ENCODE peak calls at places on chromosomes 16 and 17, in seven cellular contexts. One of them, this sample, is unnamed.

GRCh38 chr17:4573682-4574081 is 10.6 kb upstream of the SMTNL2 start:
- DNase-seq in stomach: no peak
- DNase-seq in neural progenitor cell: no peak
- DNase-seq in Calu3: no peak
- DNase-seq in progenitor cell of endocrine pancreas: no peak
- DNase-seq in Peyer's patch: no peak
- DNase-seq in mucosa of descending colon: no peak
- DNase-seq in this sample: no peak

GRCh38 chr17:82234211-82235055 is 5.6 kb downstream of the SLC16A3 start:
- DNase-seq in Peyer's patch: no peak
- DNase-seq in Calu3: peak
- DNase-seq in neural progenitor cell: no peak
- DNase-seq in stomach: no peak
- DNase-seq in progenitor cell of endocrine pancreas: no peak
- DNase-seq in mucosa of descending colon: no peak
- DNase-seq in this sample: no peak

GRCh38 chr16:6165330-6165984 is 1067.9 kb upstream of the EEF2KMT start:
- DNase-seq in progenitor cell of endocrine pancreas: no peak
- DNase-seq in neural progenitor cell: peak
- DNase-seq in mucosa of descending colon: no peak
- DNase-seq in stomach: no peak
- DNase-seq in Peyer's patch: no peak
- DNase-seq in Calu3: no peak
- DNase-seq in this sample: no peak

GRCh38 chr17:49168706-49169105 is 36.1 kb downstream of the B4GALNT2 start:
- DNase-seq in Calu3: no peak
- DNase-seq in mucosa of descending colon: no peak
- DNase-seq in stomach: no peak
- DNase-seq in Peyer's patch: no peak
- DNase-seq in progenitor cell of endocrine pancreas: no peak
- DNase-seq in neural progenitor cell: no peak
- DNase-seq in this sample: no peak

GRCh38 chr17:51645056-51645455 is 384.7 kb downstream of the UTP18 start:
- DNase-seq in mucosa of descending colon: no peak
- DNase-seq in Peyer's patch: no peak
- DNase-seq in progenitor cell of endocrine pancreas: no peak
- DNase-seq in Calu3: no peak
- DNase-seq in neural progenitor cell: no peak
- DNase-seq in stomach: no peak
- DNase-seq in this sample: no peak

GRCh38 chr17:55770220-55770870 is 19.5 kb downstream of the PCTP start:
- DNase-seq in Calu3: no peak
- DNase-seq in Peyer's patch: no peak
- DNase-seq in progenitor cell of endocrine pancreas: no peak
- DNase-seq in neural progenitor cell: peak
- DNase-seq in stomach: no peak
- DNase-seq in mucosa of descending colon: no peak
- DNase-seq in this sample: no peak

GRCh38 chr17:62767997-62768396 is 40.1 kb downstream of the MARCHF10 start:
- DNase-seq in Peyer's patch: no peak
- DNase-seq in neural progenitor cell: no peak
- DNase-seq in progenitor cell of endocrine pancreas: no peak
- DNase-seq in mucosa of descending colon: no peak
- DNase-seq in Calu3: no peak
- DNase-seq in stomach: no peak
- DNase-seq in this sample: no peak

GRCh38 chr17:29250666-29251065 is 4.0 kb downstream of the CRYBA1 start:
- DNase-seq in Calu3: no peak
- DNase-seq in Peyer's patch: no peak
- DNase-seq in neural progenitor cell: no peak
- DNase-seq in stomach: no peak
- DNase-seq in progenitor cell of endocrine pancreas: no peak
- DNase-seq in mucosa of descending colon: no peak
- DNase-seq in this sample: no peak

GRCh38 chr16:50597563-50598255 is 49.5 kb downstream of the NKD1 start:
- DNase-seq in stomach: no peak
- DNase-seq in neural progenitor cell: no peak
- DNase-seq in mucosa of descending colon: no peak
- DNase-seq in progenitor cell of endocrine pancreas: no peak
- DNase-seq in Peyer's patch: no peak
- DNase-seq in Calu3: no peak
- DNase-seq in this sample: no peak

GRCh38 chr17:38559025-38559879 is 46.5 kb downstream of the SRCIN1 start:
- DNase-seq in Peyer's patch: peak
- DNase-seq in neural progenitor cell: peak
- DNase-seq in progenitor cell of endocrine pancreas: peak
- DNase-seq in stomach: peak
- DNase-seq in mucosa of descending colon: peak
- DNase-seq in Calu3: peak
- DNase-seq in this sample: peak

GRCh38 chr17:20996724-20997615 is 45.8 kb downstream of the USP22 start:
- DNase-seq in Calu3: no peak
- DNase-seq in neural progenitor cell: no peak
- DNase-seq in progenitor cell of endocrine pancreas: no peak
- DNase-seq in mucosa of descending colon: no peak
- DNase-seq in Peyer's patch: no peak
- DNase-seq in stomach: no peak
- DNase-seq in this sample: no peak

GRCh38 chr16:58678716-58679115 is 5.9 kb downstream of the SLC38A7 start:
- DNase-seq in progenitor cell of endocrine pancreas: no peak
- DNase-seq in stomach: no peak
- DNase-seq in Peyer's patch: no peak
- DNase-seq in neural progenitor cell: no peak
- DNase-seq in Calu3: peak
- DNase-seq in mucosa of descending colon: peak
- DNase-seq in this sample: no peak

DNA sequence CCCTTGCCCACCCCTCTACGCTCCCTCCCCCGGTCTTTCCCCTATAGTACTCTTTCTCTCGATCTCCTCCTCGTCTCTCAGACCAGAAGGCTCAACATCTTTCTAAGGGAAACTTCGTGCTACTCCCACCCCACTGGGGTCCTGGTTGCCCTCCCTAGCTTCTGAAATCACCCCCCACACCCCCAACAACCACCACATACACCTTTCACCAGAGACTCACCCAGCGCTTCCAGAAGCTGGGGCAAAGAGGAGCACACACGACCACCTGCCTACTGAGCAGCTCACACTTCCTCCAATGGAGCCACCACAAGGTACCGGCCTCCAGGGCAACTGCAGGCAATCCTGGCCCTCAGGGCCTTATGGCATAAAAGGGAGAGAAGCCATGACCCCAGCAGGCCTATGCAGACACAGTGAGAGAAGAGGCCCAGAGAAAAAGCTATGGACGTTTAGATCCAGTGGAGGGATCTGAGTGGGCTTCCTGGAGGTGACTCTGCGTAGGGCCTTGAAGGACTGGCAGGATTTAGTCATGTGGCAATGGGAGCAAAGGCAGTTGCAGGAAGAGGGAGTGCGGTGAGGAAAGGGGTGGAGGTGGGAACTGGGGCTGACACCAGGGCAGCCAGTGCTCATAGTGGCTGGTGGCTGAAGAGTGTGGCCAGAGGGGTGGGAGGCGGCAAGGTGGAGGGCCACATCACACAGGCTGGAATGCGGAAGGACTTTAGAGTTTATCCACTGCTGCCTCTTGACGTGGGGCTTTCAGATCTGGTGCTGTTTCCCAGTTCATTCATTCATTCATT is 12.1 kb upstream of the TMEM92 start:
- DNase-seq in stomach: no peak
- DNase-seq in progenitor cell of endocrine pancreas: no peak
- DNase-seq in Calu3: peak
- DNase-seq in mucosa of descending colon: no peak
- DNase-seq in Peyer's patch: peak
- DNase-seq in neural progenitor cell: no peak
- DNase-seq in this sample: no peak
- TF ChIP-seq CTCF in stomach: no peak
- TF ChIP-seq CTCF in progenitor cell of endocrine pancreas: no peak
- TF ChIP-seq CTCF in Calu3: no peak
- TF ChIP-seq CTCF in mucosa of descending colon: no peak
- TF ChIP-seq CTCF in Peyer's patch: no peak
- TF ChIP-seq CTCF in neural progenitor cell: no peak
- TF ChIP-seq CTCF in this sample: no peak

GRCh38 chr17:77468897-77469296 is 328.1 kb downstream of the SEC14L1 start:
- DNase-seq in mucosa of descending colon: no peak
- DNase-seq in stomach: no peak
- DNase-seq in Peyer's patch: no peak
- DNase-seq in neural progenitor cell: no peak
- DNase-seq in Calu3: no peak
- DNase-seq in progenitor cell of endocrine pancreas: no peak
- DNase-seq in this sample: no peak

GRCh38 chr17:77471984-77472836 is 331.4 kb downstream of the SEC14L1 start:
- DNase-seq in Calu3: peak
- DNase-seq in neural progenitor cell: peak
- DNase-seq in stomach: peak
- DNase-seq in progenitor cell of endocrine pancreas: no peak
- DNase-seq in Peyer's patch: no peak
- DNase-seq in mucosa of descending colon: no peak
- DNase-seq in this sample: no peak

GRCh38 chr17:77472837-77473214 is 332.1 kb downstream of the SEC14L1 start:
- DNase-seq in Peyer's patch: no peak
- DNase-seq in neural progenitor cell: no peak
- DNase-seq in progenitor cell of endocrine pancreas: no peak
- DNase-seq in Calu3: no peak
- DNase-seq in mucosa of descending colon: no peak
- DNase-seq in stomach: no peak
- DNase-seq in this sample: no peak

GRCh38 chr17:77470330-77470786 is 329.6 kb downstream of the SEC14L1 start:
- DNase-seq in progenitor cell of endocrine pancreas: no peak
- DNase-seq in mucosa of descending colon: no peak
- DNase-seq in stomach: no peak
- DNase-seq in Peyer's patch: no peak
- DNase-seq in neural progenitor cell: no peak
- DNase-seq in Calu3: no peak
- DNase-seq in this sample: no peak

DNA sequence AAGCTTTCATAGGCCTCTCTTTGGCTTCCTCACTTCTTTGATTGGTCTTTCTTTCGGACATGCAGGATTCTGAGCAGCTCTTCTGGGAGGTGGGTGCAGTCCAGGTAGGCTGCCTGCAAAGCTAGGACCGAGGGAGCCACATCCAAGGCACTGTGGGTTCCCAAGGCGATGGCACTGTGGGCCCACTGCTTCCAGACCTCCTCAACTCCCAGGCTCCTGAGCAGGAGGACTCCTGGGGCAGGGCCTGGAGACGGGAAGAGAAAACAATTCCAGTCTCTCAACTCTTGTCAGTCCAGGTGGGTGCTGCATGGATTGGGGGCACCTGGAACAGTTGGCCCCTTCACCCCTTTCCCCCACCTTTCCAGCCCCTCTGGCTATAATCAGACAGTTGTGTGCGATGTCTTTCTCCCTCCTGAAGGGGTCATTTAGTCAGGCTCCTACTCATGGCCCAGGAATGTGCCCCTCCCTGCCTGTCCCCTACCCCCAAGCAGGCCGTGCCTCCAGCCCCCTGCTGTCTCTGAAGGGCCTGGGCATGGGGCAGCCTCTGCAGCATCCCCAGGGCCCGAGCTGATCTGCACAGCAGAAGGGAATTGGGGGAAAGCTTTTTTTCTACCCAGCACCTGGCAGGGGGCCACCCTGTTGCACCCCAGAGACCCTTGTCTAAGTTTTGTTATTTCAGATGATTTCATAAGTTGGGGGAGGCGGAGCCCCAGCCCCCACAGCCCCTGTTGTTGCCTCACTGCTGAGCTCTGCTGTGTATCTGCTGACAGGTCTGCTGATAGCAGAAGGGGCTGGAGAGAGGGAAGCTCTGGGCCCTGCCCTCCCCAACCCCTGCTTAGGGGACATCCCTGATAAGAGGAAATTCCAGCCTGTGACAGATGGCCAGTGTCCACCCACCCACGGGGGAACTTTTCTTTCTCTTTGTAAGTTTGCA is 330.3 kb downstream of the SEC14L1 start:
- DNase-seq in mucosa of descending colon: no peak
- DNase-seq in stomach: no peak
- DNase-seq in Calu3: peak
- DNase-seq in neural progenitor cell: peak
- DNase-seq in Peyer's patch: no peak
- DNase-seq in progenitor cell of endocrine pancreas: no peak
- DNase-seq in this sample: no peak
- TF ChIP-seq CTCF in mucosa of descending colon: no peak
- TF ChIP-seq CTCF in stomach: no peak
- TF ChIP-seq CTCF in Calu3: no peak
- TF ChIP-seq CTCF in neural progenitor cell: no peak
- TF ChIP-seq CTCF in Peyer's patch: no peak
- TF ChIP-seq CTCF in progenitor cell of endocrine pancreas: no peak
- TF ChIP-seq CTCF in this sample: no peak

DNA sequence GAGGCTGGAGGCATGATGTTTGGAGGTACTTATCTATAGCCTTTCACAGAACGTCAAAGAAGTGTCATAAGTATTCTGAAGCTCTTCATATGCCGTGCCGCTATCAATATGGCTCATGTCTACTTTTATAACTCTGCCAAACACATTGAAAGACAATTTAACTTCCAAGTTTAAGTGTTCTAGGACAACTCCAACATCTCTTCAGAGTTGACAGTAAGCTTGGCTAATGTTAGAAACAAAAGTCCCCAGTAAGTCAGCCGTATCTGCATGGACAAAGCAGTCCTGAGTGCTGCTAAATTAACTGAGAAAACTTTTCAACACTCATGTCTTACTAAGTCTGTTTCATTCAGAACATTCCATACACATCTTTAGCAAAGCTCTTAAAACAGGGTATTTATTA is 32.2 kb downstream of the GRB2 start:
- DNase-seq in stomach: no peak
- DNase-seq in mucosa of descending colon: no peak
- DNase-seq in progenitor cell of endocrine pancreas: no peak
- DNase-seq in Calu3: no peak
- DNase-seq in Peyer's patch: no peak
- DNase-seq in neural progenitor cell: no peak
- DNase-seq in this sample: no peak
- TF ChIP-seq CTCF in stomach: no peak
- TF ChIP-seq CTCF in mucosa of descending colon: no peak
- TF ChIP-seq CTCF in progenitor cell of endocrine pancreas: no peak
- TF ChIP-seq CTCF in Calu3: no peak
- TF ChIP-seq CTCF in Peyer's patch: no peak
- TF ChIP-seq CTCF in neural progenitor cell: no peak
- TF ChIP-seq CTCF in this sample: no peak

GRCh38 chr17:56890390-56890789 is 23.5 kb downstream of the TRIM25 start:
- DNase-seq in stomach: no peak
- DNase-seq in progenitor cell of endocrine pancreas: no peak
- DNase-seq in Calu3: no peak
- DNase-seq in Peyer's patch: no peak
- DNase-seq in mucosa of descending colon: no peak
- DNase-seq in neural progenitor cell: no peak
- DNase-seq in this sample: no peak

GRCh38 chr17:56892333-56892732 is 21.5 kb downstream of the TRIM25 start:
- DNase-seq in progenitor cell of endocrine pancreas: no peak
- DNase-seq in stomach: no peak
- DNase-seq in mucosa of descending colon: no peak
- DNase-seq in neural progenitor cell: no peak
- DNase-seq in Peyer's patch: no peak
- DNase-seq in Calu3: no peak
- DNase-seq in this sample: no peak

GRCh38 chr17:56893503-56893902 is 20.3 kb downstream of the TRIM25 start:
- DNase-seq in progenitor cell of endocrine pancreas: no peak
- DNase-seq in Peyer's patch: no peak
- DNase-seq in mucosa of descending colon: no peak
- DNase-seq in neural progenitor cell: no peak
- DNase-seq in stomach: no peak
- DNase-seq in Calu3: no peak
- DNase-seq in this sample: no peak

GRCh38 chr17:56890906-56891674 is 22.8 kb downstream of the TRIM25 start:
- DNase-seq in stomach: no peak
- DNase-seq in progenitor cell of endocrine pancreas: no peak
- DNase-seq in mucosa of descending colon: no peak
- DNase-seq in neural progenitor cell: no peak
- DNase-seq in Calu3: no peak
- DNase-seq in Peyer's patch: no peak
- DNase-seq in this sample: no peak

GRCh38 chr17:56891751-56892150 is 22.1 kb downstream of the TRIM25 start:
- DNase-seq in mucosa of descending colon: no peak
- DNase-seq in neural progenitor cell: peak
- DNase-seq in Peyer's patch: peak
- DNase-seq in Calu3: no peak
- DNase-seq in stomach: peak
- DNase-seq in progenitor cell of endocrine pancreas: no peak
- DNase-seq in this sample: no peak
- TF ChIP-seq CTCF in mucosa of descending colon: no peak
- TF ChIP-seq CTCF in neural progenitor cell: peak
- TF ChIP-seq CTCF in Peyer's patch: peak
- TF ChIP-seq CTCF in Calu3: no peak
- TF ChIP-seq CTCF in stomach: peak
- TF ChIP-seq CTCF in progenitor cell of endocrine pancreas: peak
- TF ChIP-seq CTCF in this sample: peak

This sample was measured in neural crest cell.